ENCODE peak calls at places on chromosomes 12 and 14, in five cellular contexts. E, C, V, Z and Y are unnamed samples.

GRCh38 chr12:57726884-57727757 is 11.4 kb downstream of the AGAP2 start:
- DNase-seq in V (no peak), E (peak), C (no peak), Z (no peak), Y (no peak)

GRCh38 chr12:49462103-49462739 is 76.6 kb upstream of the KCNH3 start:
- DNase-seq in C (no peak), V (no peak), Z (no peak), E (no peak), Y (no peak)

GRCh38 chr14:21553266-21553665 is 26.6 kb downstream of the OR10G3 start:
- DNase-seq in E (no peak), V (no peak), C (no peak), Z (no peak), Y (no peak)

GRCh38 chr14:57161583-57161982 is 107.1 kb downstream of the EXOC5 start:
- DNase-seq in C (no peak), E (no peak), V (no peak), Z (no peak), Y (no peak)

GRCh38 chr12:77591959-77592358 is 238.7 kb upstream of the NAV3 start:
- DNase-seq in E (no peak), C (no peak), Z (no peak), V (no peak), Y (peak)

GRCh38 chr14:82422186-82422585 is 888.5 kb upstream of the SEL1L start:
- DNase-seq in E (no peak), C (no peak), V (no peak), Z (no peak), Y (peak)

GRCh38 chr12:116376354-116377193 is 99.1 kb upstream of the MED13L start:
- DNase-seq in E (no peak), V (no peak), Z (no peak), C (no peak), Y (no peak)

GRCh38 chr14:94571395-94571794 is 9.8 kb upstream of the SERPINA5 start:
- DNase-seq in E (no peak), C (no peak), Z (no peak), V (no peak), Y (no peak)

GRCh38 chr12:52341066-52341580 is 19.9 kb upstream of the KRT83 start:
- DNase-seq in V (no peak), E (no peak), Z (no peak), C (no peak), Y (no peak)

GRCh38 chr12:51328587-51328986 is 4.6 kb upstream of the BIN2 start:
- DNase-seq in V (no peak), E (no peak), Z (no peak), C (no peak), Y (no peak)

GRCh38 chr14:72634910-72635647 is 258.8 kb downstream of the DPF3 start:
- DNase-seq in Z (no peak), V (no peak), E (no peak), C (no peak), Y (no peak)